ENCODE peak calls at places on chromosome 15, in five cellular contexts. R is GM23338, T is sigmoid colon, Q is upper lobe of left lung, N is esophagus muscularis mucosa. U is an unnamed sample. For H3K4me1, the result is how much of the 10 kb centered on the place peaks cover.

GRCh38 chr15:31230630-31231485 is 95.8 kb upstream of the KLF13 start:
- DNase-seq in R (no peak), T (no peak), Q (no peak), N (no peak), U (peak)

GRCh38 chr15:101092867-101093202 is 159.0 kb downstream of the CHSY1 start:
- DNase-seq in R (no peak), T (no peak), Q (no peak), N (no peak), U (no peak)

GRCh38 chr15:90529369-90530249 is at the start of gene CRTC3:
- DNase-seq in R (peak), T (peak), Q (peak), N (no peak), U (peak)

GRCh38 chr15:32152574-32152973 is 122.3 kb downstream of the CHRNA7 start:
- DNase-seq in R (peak), T (no peak), Q (no peak), N (peak), U (no peak)

GRCh38 chr15:30065025-30065801 is 17.5 kb upstream of the GOLGA8J start:
- DNase-seq in R (no peak), T (no peak), Q (no peak), N (no peak), U (no peak)

GRCh38 chr15:68982002-68982401 is 32.5 kb upstream of the NOX5 start:
- DNase-seq in R (no peak), T (no peak), Q (no peak), N (no peak), U (no peak)

GRCh38 chr15:47756872-47757271 is 39.6 kb downstream of the SEMA6D start:
- DNase-seq in R (no peak), T (no peak), Q (no peak), N (no peak), U (peak)

GRCh38 chr15:44149224-44149623 is 45.8 kb downstream of the FRMD5 start:
- DNase-seq in R (no peak), T (no peak), Q (no peak), N (no peak), U (no peak)

GRCh38 chr15:79844221-79844620 is 52.6 kb downstream of the MTHFS start:
- DNase-seq in R (no peak), T (no peak), Q (no peak), N (no peak), U (no peak)

GRCh38 chr15:58598829-58599210 is 150.7 kb downstream of the ADAM10 start:
- DNase-seq in R (no peak), T (no peak), Q (no peak), N (no peak), U (no peak)

GRCh38 chr15:77291107-77291506 is 128.8 kb downstream of the PEAK1 start:
- DNase-seq in R (no peak), T (no peak), Q (no peak), N (no peak), U (no peak)

GRCh38 chr15:90232941-90233700 is 620 bp downstream of the CIB1 start:
- DNase-seq in R (peak), T (peak), Q (peak), N (no peak), U (peak)

GRCh38 chr15:51403946-51404695 is 62.7 kb downstream of the GLDN start:
- DNase-seq in R (no peak), T (no peak), Q (no peak), N (peak), U (no peak)

GRCh38 chr15:91816942-91817341 is 36.6 kb upstream of the SLCO3A1 start:
- DNase-seq in R (no peak), T (no peak), Q (no peak), N (no peak), U (no peak)

GRCh38 chr15:62241135-62241770 is 76.2 kb upstream of the C2CD4B start:
- DNase-seq in R (peak), T (no peak), Q (no peak), N (no peak), U (peak)

GRCh38 chr15:99504823-99505551 is 60.8 kb upstream of the MEF2A start:
- DNase-seq in R (peak), T (no peak), Q (no peak), N (peak), U (no peak)

GRCh38 chr15:84824260-84824690 is 7.1 kb downstream of the ALPK3 start:
- DNase-seq in R (no peak), T (peak), Q (no peak), N (no peak), U (peak)
- TF ChIP-seq POLR2AphosphoS5 in R (no peak), T (peak), Q (no peak), N (peak), U (peak)

GRCh38 chr15:81337241-81337640 is 13.3 kb upstream of the STARD5 start:
- DNase-seq in R (no peak), T (no peak), Q (no peak), N (no peak), U (no peak)

GRCh38 chr15:81339851-81340250 is 15.9 kb upstream of the STARD5 start:
- DNase-seq in R (no peak), T (no peak), Q (no peak), N (no peak), U (no peak)

GRCh38 chr15:81337713-81338157 is 13.8 kb upstream of the STARD5 start:
- DNase-seq in R (no peak), T (no peak), Q (no peak), N (no peak), U (no peak)

GRCh38 chr15:81339321-81339720 is 15.4 kb upstream of the STARD5 start:
- DNase-seq in R (no peak), T (no peak), Q (no peak), N (no peak), U (no peak)

GRCh38 chr15:81338422-81339007 is 14.6 kb upstream of the STARD5 start:
- DNase-seq in R (no peak), T (peak), Q (no peak), N (no peak), U (no peak)
- H3K4me3 ChIP-seq in R (no peak), T (no peak), Q (no peak), N (no peak), U (no peak)

GRCh38 chr15:89118481-89118989 is 30.3 kb downstream of the ABHD2 start:
- DNase-seq in R (no peak), T (no peak), Q (no peak), N (no peak), U (no peak)

GRCh38 chr15:89117790-89118189 is 29.5 kb downstream of the ABHD2 start:
- DNase-seq in R (no peak), T (no peak), Q (no peak), N (no peak), U (no peak)

GRCh38 chr15:89122532-89123525 is 34.6 kb downstream of the ABHD2 start:
- DNase-seq in R (no peak), T (no peak), Q (no peak), N (no peak), U (no peak)

GRCh38 chr15:89119489-89120478 is 31.5 kb downstream of the ABHD2 start:
- DNase-seq in R (no peak), T (no peak), Q (no peak), N (no peak), U (no peak)

DNA sequence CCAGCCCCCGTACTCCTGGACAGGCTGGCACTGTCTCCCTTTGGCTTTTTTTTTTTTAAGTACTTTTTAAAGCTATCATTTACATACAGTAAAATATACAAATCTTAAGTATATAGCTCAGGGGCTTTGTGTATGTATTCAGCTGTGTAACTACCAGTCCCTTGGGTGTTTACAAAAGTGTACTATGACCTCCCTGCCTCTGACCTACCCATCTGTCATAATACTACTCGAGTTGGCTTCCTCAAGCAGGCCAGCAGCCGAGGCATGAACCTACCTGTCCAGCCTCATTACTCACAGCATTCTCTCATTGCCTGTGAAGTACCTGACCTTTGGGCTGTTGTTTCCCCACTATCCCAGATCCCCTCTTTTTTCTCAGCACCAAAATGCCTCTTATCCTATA is 33.2 kb downstream of the ABHD2 start:
- DNase-seq in R (no peak), T (no peak), Q (no peak), N (no peak), U (peak)
- H3K4me1 ChIP-seq in R (under half), T (under half), Q (half or more), N (half or more), U (half or more)

GRCh38 chr15:42650208-42651066 is 75.0 kb downstream of the STARD9 start:
- DNase-seq in R (peak), T (peak), Q (no peak), N (no peak), U (peak)
- TF ChIP-seq POLR2AphosphoS5 in R (no peak), T (peak), Q (no peak), N (peak), U (no peak)

GRCh38 chr15:41942886-41943285 is 29.5 kb downstream of the EHD4 start:
- DNase-seq in R (no peak), T (no peak), Q (no peak), N (no peak), U (no peak)

GRCh38 chr15:41944313-41944940 is 27.9 kb downstream of the EHD4 start:
- DNase-seq in R (no peak), T (peak), Q (no peak), N (no peak), U (no peak)

GRCh38 chr15:41945221-41945620 is 27.1 kb downstream of the EHD4 start:
- DNase-seq in R (no peak), T (no peak), Q (no peak), N (no peak), U (no peak)

GRCh38 chr15:41941644-41942415 is 30.5 kb downstream of the EHD4 start:
- DNase-seq in R (peak), T (no peak), Q (no peak), N (no peak), U (no peak)

DNA sequence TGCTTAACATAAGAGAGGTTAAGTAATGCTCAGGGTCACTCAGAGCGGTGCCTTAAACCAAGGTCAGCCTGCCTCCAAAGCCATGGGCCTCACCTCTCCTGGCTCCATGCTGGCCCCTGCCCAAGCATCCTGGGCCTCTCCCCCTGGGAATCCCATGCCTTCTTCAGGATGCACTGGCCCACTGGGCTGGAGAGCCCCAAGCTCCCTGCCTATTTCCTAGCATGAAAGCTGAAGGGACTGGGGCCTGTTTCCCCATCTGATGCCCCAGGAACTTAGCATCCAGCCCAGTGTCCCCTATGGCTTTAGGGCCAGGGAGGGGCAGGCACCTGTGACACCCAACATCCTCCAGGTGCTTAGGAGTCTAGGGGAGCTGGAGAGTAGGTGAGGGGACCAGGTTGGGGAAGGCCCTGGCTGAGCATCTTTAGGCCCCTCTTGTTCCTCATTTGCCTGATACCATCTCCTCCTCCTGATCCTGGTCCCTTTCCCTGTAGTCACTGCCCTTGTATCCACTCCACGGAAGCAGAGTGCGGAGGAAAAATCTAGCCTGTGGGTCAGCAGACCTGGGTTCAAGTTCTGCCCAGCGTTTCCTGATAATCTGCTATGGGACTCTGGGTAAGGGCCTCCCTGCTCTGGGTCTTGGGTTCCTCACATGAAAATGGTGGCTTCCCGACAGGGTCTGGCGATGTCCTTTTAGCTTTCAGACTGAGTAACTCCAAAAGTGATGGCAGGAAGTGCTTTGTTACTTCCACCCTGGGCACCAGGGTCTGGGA is 28.6 kb downstream of the EHD4 start:
- DNase-seq in R (no peak), T (no peak), Q (no peak), N (no peak), U (no peak)
- H3K4me3 ChIP-seq in R (no peak), T (no peak), Q (no peak), N (no peak), U (no peak)

GRCh38 chr15:60528530-60528929 is 49.6 kb upstream of the ICE2 start:
- DNase-seq in R (no peak), T (no peak), Q (no peak), N (no peak), U (no peak)

GRCh38 chr15:60529332-60529731 is 50.4 kb upstream of the ICE2 start:
- DNase-seq in R (no peak), T (no peak), Q (no peak), N (no peak), U (no peak)

GRCh38 chr15:60530168-60530567 is 51.2 kb upstream of the ICE2 start:
- DNase-seq in R (no peak), T (no peak), Q (no peak), N (no peak), U (no peak)

GRCh38 chr15:60531811-60532210 is 52.9 kb upstream of the ICE2 start:
- DNase-seq in R (no peak), T (no peak), Q (no peak), N (no peak), U (no peak)

GRCh38 chr15:60530653-60531052 is 51.7 kb upstream of the ICE2 start:
- DNase-seq in R (no peak), T (no peak), Q (no peak), N (no peak), U (no peak)
- H3K4me1 ChIP-seq in R (under half), T (under half), Q (under half), N (under half), U (under half)

GRCh38 chr15:53530762-53531161 is 228.7 kb downstream of the WDR72 start:
- DNase-seq in R (no peak), T (no peak), Q (no peak), N (no peak), U (no peak)

GRCh38 chr15:53539878-53540277 is 219.6 kb downstream of the WDR72 start:
- DNase-seq in R (no peak), T (no peak), Q (no peak), N (no peak), U (no peak)

GRCh38 chr15:53534105-53534839 is 225.2 kb downstream of the WDR72 start:
- DNase-seq in R (no peak), T (no peak), Q (no peak), N (no peak), U (no peak)

GRCh38 chr15:53535886-53536285 is 223.6 kb downstream of the WDR72 start:
- DNase-seq in R (no peak), T (no peak), Q (no peak), N (no peak), U (no peak)

DNA sequence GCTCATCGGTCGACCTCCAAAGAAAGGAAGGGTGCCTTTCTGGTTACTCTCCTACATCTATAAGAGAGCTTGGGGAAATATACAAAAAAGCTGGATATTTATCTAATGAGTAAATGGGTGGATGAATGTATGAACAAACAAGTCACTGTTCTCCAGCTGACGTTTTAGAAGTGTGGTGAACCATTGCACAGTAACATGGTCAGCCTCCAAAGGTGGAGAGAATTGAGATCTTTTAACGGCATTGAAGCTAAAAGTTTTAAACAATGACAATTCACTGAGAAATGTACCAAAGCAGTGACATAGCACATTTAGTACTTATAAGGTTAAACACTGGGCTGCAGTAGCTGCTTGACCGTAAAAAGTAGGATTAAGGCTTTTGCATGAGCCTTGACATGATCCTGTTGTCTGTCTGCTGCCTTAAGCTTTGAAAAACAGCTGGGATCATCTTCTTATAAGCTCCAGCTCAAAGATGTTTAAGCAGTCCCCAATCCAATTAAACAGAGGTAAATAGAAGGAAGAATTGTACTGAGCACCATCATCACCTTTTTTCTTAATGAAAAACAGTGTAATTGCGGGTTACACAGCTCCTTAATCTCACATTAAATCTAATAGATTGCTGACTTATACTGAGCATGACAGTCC is 222.9 kb downstream of the WDR72 start:
- DNase-seq in R (no peak), T (no peak), Q (no peak), N (no peak), U (no peak)
- TF ChIP-seq POLR2AphosphoS5 in R (no peak), T (no peak), Q (no peak), N (no peak), U (no peak)

GRCh38 chr15:67040277-67040676 is 25.1 kb upstream of the SMAD3 start:
- DNase-seq in R (no peak), T (no peak), Q (no peak), N (no peak), U (no peak)

GRCh38 chr15:67037694-67038093 is 27.7 kb upstream of the SMAD3 start:
- DNase-seq in R (no peak), T (no peak), Q (no peak), N (no peak), U (no peak)

GRCh38 chr15:67036775-67037555 is 28.4 kb upstream of the SMAD3 start:
- DNase-seq in R (no peak), T (no peak), Q (no peak), N (no peak), U (no peak)

GRCh38 chr15:67038721-67039120 is 26.7 kb upstream of the SMAD3 start:
- DNase-seq in R (no peak), T (no peak), Q (no peak), N (no peak), U (no peak)

DNA sequence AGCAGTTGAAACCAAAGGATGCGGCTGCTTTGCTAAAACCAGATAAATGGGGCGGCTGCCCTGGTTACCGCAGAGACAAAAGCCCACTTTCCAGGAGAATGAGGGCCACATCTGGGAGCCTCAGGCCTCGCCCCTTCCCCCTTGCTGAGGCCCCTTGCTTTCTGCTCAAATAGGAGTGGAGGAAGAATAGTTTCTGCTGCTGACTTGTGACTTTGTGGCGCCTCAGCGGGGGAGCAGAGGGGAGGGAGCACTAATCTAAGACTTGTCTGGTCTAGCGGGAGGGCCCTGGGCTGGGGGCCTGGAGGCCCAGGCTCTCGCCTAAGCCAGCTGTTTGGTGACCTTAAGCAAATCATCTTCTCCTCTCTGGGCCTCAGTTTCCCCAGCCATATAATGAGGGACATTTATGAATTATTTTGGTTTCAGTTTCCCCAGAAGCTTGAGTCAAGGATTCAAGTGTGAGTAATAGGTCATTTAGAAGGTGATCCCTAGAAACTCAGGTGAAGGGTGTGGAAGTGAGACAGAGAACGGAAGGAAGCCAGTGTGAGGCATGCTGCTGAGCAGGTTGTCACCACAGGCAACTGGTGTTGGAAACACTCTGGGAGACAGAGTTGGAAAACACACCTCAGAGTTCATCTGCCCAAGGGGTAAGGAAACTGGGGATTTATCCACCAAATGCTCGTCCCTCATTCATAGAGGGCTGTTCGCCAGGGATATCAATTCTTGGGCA is 25.9 kb upstream of the SMAD3 start:
- DNase-seq in R (peak), T (no peak), Q (peak), N (no peak), U (no peak)
- H3K4me3 ChIP-seq in R (no peak), T (no peak), Q (no peak), N (no peak), U (no peak)

DNA sequence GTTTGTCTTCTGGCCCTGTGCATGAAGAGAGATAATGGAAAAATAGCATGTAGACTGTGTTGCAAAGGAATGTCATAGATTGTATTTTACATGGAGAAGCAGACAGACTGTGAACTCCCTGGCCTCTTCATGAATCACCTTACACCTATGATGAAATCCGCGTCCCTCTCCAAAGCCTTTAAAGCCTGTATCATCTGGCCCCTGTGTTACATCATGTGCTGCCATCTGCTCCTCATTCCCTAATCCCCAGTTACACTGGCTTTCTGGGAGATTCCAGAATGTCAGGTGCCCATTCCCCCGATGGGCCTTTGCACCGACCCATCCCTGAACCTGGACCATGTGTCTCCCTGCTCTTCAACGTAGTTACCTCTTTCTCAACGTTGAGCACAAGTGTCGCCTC is 190.8 kb downstream of the ADAMTSL3 start:
- DNase-seq in R (no peak), T (peak), Q (no peak), N (no peak), U (no peak)
- H3K4me1 ChIP-seq in R (under half), T (under half), Q (under half), N (under half), U (under half)

GRCh38 chr15:36805278-36805677 is 225.9 kb downstream of the CDIN1 start:
- DNase-seq in R (no peak), T (no peak), Q (no peak), N (no peak), U (no peak)

GRCh38 chr15:36809380-36809779 is 230.0 kb downstream of the CDIN1 start:
- DNase-seq in R (no peak), T (no peak), Q (no peak), N (no peak), U (no peak)

GRCh38 chr15:36808401-36809160 is 229.2 kb downstream of the CDIN1 start:
- DNase-seq in R (no peak), T (no peak), Q (no peak), N (no peak), U (no peak)

GRCh38 chr15:36803773-36804172 is 224.3 kb downstream of the CDIN1 start:
- DNase-seq in R (no peak), T (no peak), Q (no peak), N (no peak), U (no peak)

GRCh38 chr15:36807134-36807764 is 227.8 kb downstream of the CDIN1 start:
- DNase-seq in R (no peak), T (no peak), Q (no peak), N (no peak), U (no peak)
- TF ChIP-seq POLR2AphosphoS5 in R (no peak), T (peak), Q (no peak), N (no peak), U (no peak)

U was measured in transverse colon.